ENCODE peak calls at places on chromosome 14, in seven cellular contexts. F is stomach, P is heart right ventricle, B is HepG2, S is mucosa of descending colon, R is astrocyte, L is transverse colon. O is an unnamed sample.

GRCh38 chr14:66074546-66074945 is 411.6 kb upstream of the CCDC196 start:
- DNase-seq in R (no peak), L (no peak), B (no peak), F (no peak), S (no peak), P (no peak), O (no peak)

GRCh38 chr14:67265131-67265530 is 23.9 kb downstream of the PALS1 start:
- DNase-seq in S (no peak), L (no peak), P (no peak), F (no peak), B (no peak), R (peak; percentile 68), O (no peak)

GRCh38 chr14:59869381-59870255 is 958 bp downstream of the RTN1 start:
- DNase-seq in F (no peak), L (no peak), R (no peak), P (no peak), B (no peak), S (no peak), O (peak; percentile 44)

GRCh38 chr14:58638231-58639205 is 756 bp downstream of the DACT1 start:
- DNase-seq in L (peak; percentile 15), R (peak; percentile 31), P (peak; percentile 24), B (no peak), F (no peak), S (peak; percentile 15), O (no peak)

GRCh38 chr14:106277503-106277902 is 751.1 kb downstream of the TMEM121 start:
- DNase-seq in B (peak; percentile 4), P (no peak), L (peak; percentile 18), S (peak; percentile 48), R (no peak), F (peak; percentile 61), O (no peak)

GRCh38 chr14:24094839-24095195 is 706 bp downstream of the PCK2 start:
- DNase-seq in S (peak; percentile 40), B (no peak), L (no peak), R (no peak), P (no peak), F (no peak), O (no peak)

GRCh38 chr14:37116933-37117844 is 55.2 kb downstream of the SLC25A21 start:
- DNase-seq in R (peak; percentile 67), F (no peak), P (no peak), S (no peak), L (no peak), B (peak; percentile 39), O (no peak)

GRCh38 chr14:35279369-35279768 is 12.8 kb upstream of the PSMA6 start:
- DNase-seq in L (no peak), S (no peak), F (no peak), R (no peak), P (no peak), B (no peak), O (no peak)

GRCh38 chr14:91350813-91351507 is 66.7 kb downstream of the CCDC88C start:
- DNase-seq in S (peak; percentile 34), B (no peak), R (no peak), L (no peak), P (no peak), F (no peak), O (peak; percentile 20)

GRCh38 chr14:59197695-59198262 is 9.3 kb downstream of the DAAM1 start:
- DNase-seq in S (no peak), L (no peak), B (no peak), R (no peak), P (no peak), F (no peak), O (no peak)

GRCh38 chr14:92584856-92585255 is 71.3 kb downstream of the RIN3 start:
- DNase-seq in P (no peak), B (no peak), R (no peak), L (no peak), F (no peak), S (no peak), O (peak; percentile 70)

GRCh38 chr14:95741781-95742180 is 27.9 kb upstream of the TCL1A start:
- DNase-seq in B (no peak), S (no peak), L (no peak), P (no peak), R (no peak), F (no peak), O (no peak)

GRCh38 chr14:33715223-33715528 is 235.7 kb downstream of the EGLN3 start:
- DNase-seq in S (no peak), P (no peak), F (no peak), R (no peak), B (no peak), L (no peak), O (no peak)

GRCh38 chr14:99529899-99530298 is 48.7 kb downstream of the CCNK start:
- DNase-seq in B (no peak), L (no peak), S (no peak), P (no peak), F (no peak), R (peak; percentile 15), O (no peak)

GRCh38 chr14:99530407-99530806 is 49.2 kb downstream of the CCNK start:
- DNase-seq in F (no peak), R (no peak), L (no peak), S (no peak), P (no peak), B (no peak), O (no peak)

GRCh38 chr14:99531221-99532096 is 50.2 kb downstream of the CCNK start:
- DNase-seq in P (no peak), L (no peak), R (peak; percentile 83), F (no peak), B (no peak), S (no peak), O (no peak)

GRCh38 chr14:99534333-99534732 is 53.1 kb downstream of the CCNK start:
- DNase-seq in S (no peak), P (no peak), F (no peak), R (no peak), L (no peak), B (no peak), O (no peak)

DNA sequence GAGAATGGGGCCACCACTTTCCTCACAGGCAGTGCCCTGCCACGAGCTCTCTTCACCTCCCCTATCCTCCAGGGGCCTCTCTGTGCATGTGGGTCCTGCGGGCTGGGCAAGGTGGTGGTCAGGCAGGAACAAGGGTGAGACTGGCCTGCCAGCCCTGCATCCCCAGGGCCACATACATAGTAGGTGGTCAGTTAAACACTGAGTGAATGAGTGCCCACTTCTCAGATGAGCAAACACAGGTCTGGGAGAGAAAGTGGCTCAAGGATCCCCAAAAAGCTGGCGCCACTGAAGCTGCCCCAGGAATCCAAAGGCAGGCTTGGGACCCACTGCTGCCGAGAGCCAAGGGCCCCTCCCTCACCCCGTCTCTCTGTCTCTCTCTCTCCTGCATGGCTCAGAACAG is 51.1 kb downstream of the CCNK start:
- DNase-seq in S (no peak), B (no peak), R (no peak), F (no peak), P (no peak), L (no peak), O (no peak)
- H3K4me1 ChIP-seq in S (no peaks in the 10 kb centered on the region), B (peaks cover 13% of the 10 kb centered on the region), R (peaks cover 53% of the 10 kb centered on the region), F (peaks cover 15% of the 10 kb centered on the region), P (peaks cover 6% of the 10 kb centered on the region), L (peaks cover 6% of the 10 kb centered on the region), O (no peaks in the 10 kb centered on the region)

GRCh38 chr14:23069413-23069806 is 12.1 kb upstream of the CDH24 start:
- DNase-seq in F (no peak), R (no peak), P (no peak), L (no peak), B (no peak), S (no peak), O (no peak)
- H3K4me1 ChIP-seq in F (peaks cover 33% of the 10 kb centered on the region), R (peaks cover 43% of the 10 kb centered on the region), P (peaks cover 15% of the 10 kb centered on the region), L (peaks cover 29% of the 10 kb centered on the region), B (peaks cover 42% of the 10 kb centered on the region), S (peaks cover 27% of the 10 kb centered on the region), O (peaks cover 36% of the 10 kb centered on the region)

GRCh38 chr14:22545842-22546721 is 42.9 kb downstream of the DAD1 start:
- DNase-seq in S (peak; percentile 29), R (peak; percentile 86), F (no peak), B (no peak), P (no peak), L (no peak), O (no peak)

GRCh38 chr14:22546722-22547071 is 42.3 kb downstream of the DAD1 start:
- DNase-seq in P (no peak), F (no peak), B (no peak), L (no peak), R (no peak), S (no peak), O (no peak)

GRCh38 chr14:22547309-22547947 is 41.6 kb downstream of the DAD1 start:
- DNase-seq in B (no peak), L (no peak), S (no peak), R (no peak), P (no peak), F (no peak), O (no peak)

GRCh38 chr14:22544406-22544805 is 44.6 kb downstream of the DAD1 start:
- DNase-seq in P (no peak), S (no peak), F (no peak), R (no peak), B (no peak), L (no peak), O (no peak)

GRCh38 chr14:22544881-22545420 is 44.1 kb downstream of the DAD1 start:
- DNase-seq in B (no peak), F (no peak), R (no peak), S (no peak), L (no peak), P (no peak), O (no peak)
- H3K4me1 ChIP-seq in B (peaks cover 8% of the 10 kb centered on the region), F (peaks cover 16% of the 10 kb centered on the region), R (peaks cover 33% of the 10 kb centered on the region), S (peaks cover 3% of the 10 kb centered on the region), L (peaks cover 15% of the 10 kb centered on the region), P (no peaks in the 10 kb centered on the region), O (peaks cover 23% of the 10 kb centered on the region)

GRCh38 chr14:102803139-102803538 is 25.9 kb downstream of the TRAF3 start:
- DNase-seq in S (no peak), L (no peak), F (no peak), B (no peak), P (no peak), R (no peak), O (no peak)

GRCh38 chr14:102796661-102797190 is 19.5 kb downstream of the TRAF3 start:
- DNase-seq in B (no peak), R (no peak), P (no peak), L (no peak), F (no peak), S (no peak), O (no peak)

GRCh38 chr14:102795060-102795925 is 18.0 kb downstream of the TRAF3 start:
- DNase-seq in F (peak; percentile 66), L (peak; percentile 70), S (peak; percentile 73), R (peak; percentile 96), B (peak; percentile 82), P (no peak), O (peak; percentile 68)

GRCh38 chr14:102799684-102800562 is 22.7 kb downstream of the TRAF3 start:
- DNase-seq in L (no peak), B (no peak), S (no peak), R (peak; percentile 95), F (no peak), P (no peak), O (no peak)

DNA sequence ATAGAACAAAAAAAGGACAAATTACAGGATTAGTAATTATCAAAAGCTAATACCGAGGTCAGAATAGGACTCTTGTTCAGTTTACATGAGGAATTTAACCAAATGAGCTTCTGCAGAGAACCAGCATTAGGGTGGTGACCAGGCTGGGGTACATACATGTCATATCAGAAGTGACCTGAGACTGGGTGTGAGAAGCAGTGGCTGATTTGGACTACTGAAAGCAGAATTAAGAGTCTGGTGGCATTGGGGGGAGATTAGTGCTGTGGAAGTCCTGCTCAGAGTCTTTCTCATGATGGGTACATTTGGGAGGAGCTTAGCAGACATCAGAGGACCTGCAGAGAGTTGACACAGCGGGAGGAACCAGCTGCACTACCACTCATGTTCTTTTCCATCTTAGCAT is 21.7 kb downstream of the TRAF3 start:
- DNase-seq in R (no peak), S (no peak), F (no peak), P (no peak), B (no peak), L (no peak), O (no peak)
- H3K4me1 ChIP-seq in R (peaks cover 13% of the 10 kb centered on the region), S (peaks cover 9% of the 10 kb centered on the region), F (peaks cover 5% of the 10 kb centered on the region), P (no peaks in the 10 kb centered on the region), B (peaks cover 19% of the 10 kb centered on the region), L (no peaks in the 10 kb centered on the region), O (peaks cover 33% of the 10 kb centered on the region)

O was measured in lower lobe of right lung.